ENCODE peak calls at places on chromosomes 13 and 19, in seven cellular contexts. H is foreskin fibroblast, S is Caco-2, W is thoracic aorta, J is pancreas, I is IMR-90, M is neural progenitor cell. V is an unnamed sample.

GRCh38 chr13:34155931-34156607 is 338.1 kb downstream of the RFC3 start:
- DNase-seq in H (peak), S (no peak), W (no peak), J (no peak), I (peak), M (no peak), V (peak)

GRCh38 chr19:55646889-55647731 is 902 bp upstream of the CCDC106 start:
- DNase-seq in H (no peak), S (no peak), W (no peak), J (peak), I (no peak), M (peak), V (no peak)

GRCh38 chr19:17323973-17324327 is 10.7 kb downstream of the ANO8 start:
- DNase-seq in H (no peak), S (no peak), W (no peak), J (no peak), I (no peak), M (no peak), V (no peak)

GRCh38 chr13:29589967-29590366 is 5.5 kb downstream of the SLC7A1 start:
- DNase-seq in H (no peak), S (no peak), W (no peak), J (no peak), I (no peak), M (peak), V (no peak)

GRCh38 chr13:75492389-75492788 is 10.4 kb upstream of the TBC1D4 start:
- DNase-seq in H (peak), S (no peak), W (no peak), J (no peak), I (peak), M (no peak), V (peak)

GRCh38 chr19:46387713-46388130 is 25.6 kb downstream of the CCDC8 start:
- DNase-seq in H (no peak), S (no peak), W (no peak), J (no peak), I (no peak), M (no peak), V (no peak)

GRCh38 chr19:41877916-41878905 is 1.1 kb downstream of the CD79A start:
- DNase-seq in H (no peak), S (no peak), W (no peak), J (no peak), I (no peak), M (no peak), V (no peak)

GRCh38 chr19:46963093-46963734 is 56.4 kb upstream of the NPAS1 start:
- DNase-seq in H (peak), S (no peak), W (no peak), J (no peak), I (peak), M (no peak), V (peak)

GRCh38 chr13:23449386-23450162 is 16.1 kb upstream of the SACS start:
- DNase-seq in H (no peak), S (no peak), W (no peak), J (no peak), I (no peak), M (peak), V (no peak)

GRCh38 chr13:24671367-24672117 is 8.7 kb upstream of the ATP12A start:
- DNase-seq in H (peak), S (peak), W (no peak), J (no peak), I (peak), M (peak), V (peak)

GRCh38 chr13:23411220-23411619 is 22.3 kb downstream of the SACS start:
- DNase-seq in H (no peak), S (no peak), W (no peak), J (no peak), I (no peak), M (no peak), V (no peak)

GRCh38 chr13:40781717-40782116 is 7.7 kb upstream of the SLC25A15 start:
- DNase-seq in H (no peak), S (no peak), W (no peak), J (no peak), I (no peak), M (no peak), V (no peak)

GRCh38 chr19:45405435-45406164 is 731 bp upstream of the PPP1R13L start:
- DNase-seq in H (peak), S (peak), W (peak), J (peak), I (peak), M (peak), V (peak)

GRCh38 chr13:54733639-54734038 is 1705.0 kb downstream of the OLFM4 start:
- DNase-seq in H (no peak), S (no peak), W (no peak), J (no peak), I (no peak), M (peak), V (no peak)

GRCh38 chr13:23087884-23088283 is 92.9 kb upstream of the SGCG start:
- DNase-seq in H (peak), S (peak), W (no peak), J (no peak), I (peak), M (peak), V (peak)

GRCh38 chr19:43700368-43701015 is 15.4 kb upstream of the IRGC start:
- DNase-seq in H (peak), S (no peak), W (no peak), J (no peak), I (peak), M (peak), V (peak)

GRCh38 chr13:21813844-21814243 is 143.0 kb downstream of the FGF9 start:
- DNase-seq in H (no peak), S (no peak), W (no peak), J (no peak), I (no peak), M (no peak), V (no peak)

GRCh38 chr13:46639033-46639981 is 86.3 kb downstream of the LRCH1 start:
- DNase-seq in H (no peak), S (no peak), W (no peak), J (no peak), I (no peak), M (no peak), V (peak)

GRCh38 chr13:30339721-30340366 is 32.5 kb upstream of the KATNAL1 start:
- DNase-seq in H (peak), S (no peak), W (no peak), J (no peak), I (no peak), M (no peak), V (peak)

GRCh38 chr13:45681101-45681500 is 21.0 kb upstream of the CBY2 start:
- DNase-seq in H (peak), S (no peak), W (no peak), J (no peak), I (no peak), M (no peak), V (peak)

GRCh38 chr13:24228852-24229458 is 68.4 kb downstream of the SPATA13 start:
- DNase-seq in H (peak), S (no peak), W (no peak), J (no peak), I (peak), M (peak), V (peak)

GRCh38 chr13:29903524-29903923 is 53.1 kb upstream of the UBL3 start:
- DNase-seq in H (no peak), S (no peak), W (no peak), J (no peak), I (no peak), M (no peak), V (no peak)

GRCh38 chr13:84917252-84917878 is 881.9 kb downstream of the SLITRK6 start:
- DNase-seq in H (peak), S (no peak), W (no peak), J (no peak), I (peak), M (no peak), V (peak)

GRCh38 chr19:47309608-47310007 is at the start of gene C5AR1:
- DNase-seq in H (no peak), S (no peak), W (no peak), J (no peak), I (no peak), M (no peak), V (no peak)

GRCh38 chr19:13037161-13037560 is 41.9 kb downstream of the NFIX start:
- DNase-seq in H (peak), S (no peak), W (no peak), J (no peak), I (peak), M (no peak), V (peak)

GRCh38 chr19:36604656-36605100 is 435 bp upstream of the ZNF382 start:
- DNase-seq in H (peak), S (no peak), W (peak), J (peak), I (peak), M (peak), V (peak)

GRCh38 chr19:39078436-39079200 is 5.5 kb upstream of the ACP7 start:
- DNase-seq in H (peak), S (no peak), W (no peak), J (no peak), I (peak), M (no peak), V (peak)

GRCh38 chr13:74248477-74248876 is 114.3 kb upstream of the KLF12 start:
- DNase-seq in H (no peak), S (no peak), W (no peak), J (no peak), I (no peak), M (no peak), V (no peak)

GRCh38 chr19:2048959-2049740 is 1.9 kb downstream of the MKNK2 start:
- DNase-seq in H (no peak), S (no peak), W (no peak), J (peak), I (no peak), M (peak), V (no peak)
- H3K4me3 ChIP-seq in H (peak), S (peak), W (peak), J (peak), I (peak), M (peak), V (peak)

DNA sequence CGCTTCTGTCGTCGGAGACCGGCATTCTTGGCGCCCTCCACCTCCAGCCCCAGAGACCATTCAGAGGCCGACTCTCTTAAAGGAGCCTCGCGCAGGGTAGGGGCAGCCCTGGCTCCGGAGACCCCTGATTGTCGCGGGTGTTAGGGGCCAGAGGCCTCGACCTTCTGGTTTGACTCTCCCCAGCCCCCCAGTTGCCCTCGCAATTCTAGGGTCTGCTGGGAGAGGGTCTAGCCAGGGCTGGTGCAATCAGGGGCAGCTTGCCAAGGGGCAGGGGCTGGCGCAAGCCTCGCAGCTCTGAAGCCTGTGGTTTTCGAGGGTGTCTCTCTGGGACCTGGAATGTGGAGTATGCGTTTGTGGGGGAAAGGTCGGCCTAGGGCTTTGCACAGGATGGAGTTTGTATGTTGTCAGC is 1.6 kb upstream of the SLC7A10 start:
- DNase-seq in H (no peak), S (no peak), W (no peak), J (peak), I (peak), M (no peak), V (peak)
- TF ChIP-seq CTCF in H (no peak), S (no peak), W (no peak), J (no peak), I (no peak), M (no peak), V (no peak)

GRCh38 chr13:73190477-73190876 is 131.7 kb downstream of the KLF5 start:
- DNase-seq in H (no peak), S (no peak), W (no peak), J (no peak), I (no peak), M (no peak), V (no peak)
- H3K4me3 ChIP-seq in H (no peak), S (no peak), W (no peak), J (no peak), I (no peak), M (no peak), V (no peak)

GRCh38 chr19:2461751-2462634 is 5.2 kb upstream of the LMNB2 start:
- DNase-seq in H (peak), S (no peak), W (no peak), J (peak), I (peak), M (peak), V (peak)
- TF ChIP-seq CTCF in H (no peak), S (no peak), W (peak), J (no peak), I (peak), M (peak), V (peak)

DNA sequence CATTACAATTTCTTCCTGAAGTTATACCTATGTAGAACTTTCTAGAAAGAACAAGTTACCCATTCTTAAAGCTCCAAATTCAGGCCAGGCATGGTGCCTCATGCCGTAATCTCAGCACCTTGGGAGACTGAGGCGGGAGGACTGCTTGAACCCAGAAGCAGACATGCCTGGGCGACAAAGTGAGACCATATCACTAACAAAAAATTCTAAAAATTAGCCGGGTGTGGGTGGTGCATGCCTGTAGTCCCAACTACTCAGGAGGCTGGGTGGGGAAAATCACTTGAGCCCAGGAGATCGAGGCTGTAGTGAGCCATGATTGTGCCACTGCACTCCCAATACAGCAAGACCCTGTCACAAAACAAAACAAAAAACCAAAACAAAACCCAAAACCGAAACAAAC is 23.0 kb downstream of the KCNRG start:
- DNase-seq in H (no peak), S (no peak), W (no peak), J (no peak), I (no peak), M (no peak), V (no peak)
- H3K4me3 ChIP-seq in H (no peak), S (no peak), W (no peak), J (no peak), I (no peak), M (no peak), V (no peak)

DNA sequence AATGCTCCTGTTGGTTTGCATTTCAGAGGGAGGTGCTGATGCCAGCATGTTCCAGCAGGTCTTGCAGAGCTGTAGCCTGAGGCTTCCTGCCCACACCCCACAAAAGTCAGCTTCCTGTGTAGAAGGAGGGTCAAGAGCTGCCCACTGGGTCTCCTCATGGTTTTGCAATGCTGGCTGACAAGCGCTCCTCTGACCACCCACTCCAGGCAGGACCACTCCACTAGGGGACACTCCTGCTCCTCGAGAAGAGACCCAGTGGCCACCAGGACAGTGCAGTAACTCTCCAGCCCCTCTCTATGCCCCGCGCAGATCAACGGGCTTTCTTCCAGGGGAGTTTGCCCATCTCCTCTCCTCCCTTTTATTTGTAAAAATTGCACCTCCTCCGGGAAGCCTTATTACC is 72.9 kb upstream of the UQCRFS1 start:
- DNase-seq in H (no peak), S (peak), W (no peak), J (no peak), I (no peak), M (peak), V (no peak)
- TF ChIP-seq CTCF in H (no peak), S (peak), W (no peak), J (no peak), I (peak), M (peak), V (peak)

GRCh38 chr19:19267305-19267704 is 5.8 kb downstream of the TM6SF2 start:
- DNase-seq in H (no peak), S (no peak), W (no peak), J (no peak), I (no peak), M (no peak), V (no peak)
- H3K4me3 ChIP-seq in H (no peak), S (no peak), W (no peak), J (no peak), I (no peak), M (no peak), V (no peak)